ENCODE peak calls at places on chromosomes 4 and X, in six cellular contexts. Q is fibroblast of mammary gland, E is body of pancreas, V is uterus, J is upper lobe of left lung, X is heart right ventricle. T is an unnamed sample.

GRCh38 chr4:152957437-152958185 is 21.5 kb downstream of the FHDC1 start:
- DNase-seq in Q (no peak), E (peak), X (peak), V (peak), J (no peak), T (no peak)

GRCh38 chr4:8115916-8116315 is 42.7 kb downstream of the ABLIM2 start:
- DNase-seq in X (no peak), J (no peak), V (no peak), Q (no peak), E (no peak), T (no peak)

GRCh38 chr4:142883433-142883832 is 37.3 kb upstream of the INPP4B start:
- DNase-seq in J (no peak), X (no peak), V (no peak), E (no peak), Q (peak), T (no peak)

GRCh38 chr4:152102184-152103000 is 341.6 kb upstream of the GATB start:
- DNase-seq in J (no peak), X (no peak), E (no peak), Q (peak), V (no peak), T (no peak)

GRCh38 chr4:8472166-8472688 is 31.6 kb downstream of the TRMT44 start:
- DNase-seq in Q (no peak), X (no peak), V (no peak), J (no peak), E (no peak), T (no peak)

GRCh38 chrX:84046403-84046984 is 141.5 kb downstream of the RPS6KA6 start:
- DNase-seq in E (peak), J (no peak), X (no peak), Q (peak), V (no peak), T (peak)

GRCh38 chr4:141501931-141502330 is 134.5 kb upstream of the IL15 start:
- DNase-seq in Q (peak), X (no peak), E (no peak), J (no peak), V (no peak), T (peak)

GRCh38 chr4:72446353-72447055 is 122.5 kb downstream of the ADAMTS3 start:
- DNase-seq in V (no peak), Q (peak), E (no peak), X (no peak), J (no peak), T (peak)

GRCh38 chrX:107686792-107687191 is 58.5 kb downstream of the PRPS1 start:
- DNase-seq in Q (peak), E (no peak), X (no peak), V (no peak), J (no peak), T (peak)

GRCh38 chrX:48574270-48575266 is at the start of gene RBM3:
- DNase-seq in Q (peak), V (peak), J (peak), E (peak), X (peak), T (peak)
- TF ChIP-seq CTCF in Q (peak), V (peak), J (peak), E (no peak), X (peak), T (peak)

GRCh38 chr4:174828845-174829701 is at the start of gene GLRA3:
- DNase-seq in Q (peak), V (no peak), J (peak), X (no peak), E (peak), T (peak)

GRCh38 chr4:174826660-174827059 is 2.4 kb downstream of the GLRA3 start:
- DNase-seq in Q (no peak), E (no peak), X (no peak), V (no peak), J (no peak), T (no peak)
- TF ChIP-seq CTCF in Q (no peak), E (no peak), X (no peak), V (no peak), J (no peak), T (no peak)

DNA sequence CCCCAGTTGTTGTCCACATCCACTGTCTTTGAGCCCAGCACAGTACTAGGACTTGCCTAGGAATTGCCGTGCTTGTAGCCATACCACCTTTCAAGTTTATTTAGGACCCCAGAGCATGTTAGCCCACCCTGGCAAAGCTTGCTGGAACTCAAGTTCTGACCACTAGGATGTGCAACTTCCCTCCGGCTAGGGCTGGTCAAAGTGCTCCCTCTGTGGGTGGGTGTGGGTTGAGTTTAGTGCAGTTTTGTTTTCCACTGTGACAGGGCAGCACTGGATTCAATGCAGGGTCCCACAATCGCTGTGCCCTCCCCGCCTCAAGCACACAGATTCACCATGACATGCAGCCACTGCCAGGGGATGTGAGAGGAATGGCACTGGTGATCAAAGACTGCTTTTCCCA is 96.0 kb downstream of the RASGEF1B start:
- DNase-seq in J (no peak), Q (no peak), X (no peak), V (no peak), E (no peak), T (no peak)
- TF ChIP-seq CTCF in J (no peak), Q (peak), X (no peak), V (no peak), E (no peak), T (no peak)

GRCh38 chr4:5708829-5709680 is 696 bp upstream of the EVC2 start:
- DNase-seq in V (no peak), E (no peak), X (no peak), Q (no peak), J (peak), T (no peak)
- TF ChIP-seq CTCF in V (no peak), E (no peak), X (no peak), Q (no peak), J (no peak), T (no peak)

GRCh38 chr4:108181704-108182103 is 13.0 kb upstream of the LEF1 start:
- DNase-seq in Q (no peak), X (no peak), J (no peak), V (no peak), E (no peak), T (no peak)
- TF ChIP-seq CTCF in Q (no peak), X (no peak), J (no peak), V (no peak), E (no peak), T (no peak)

GRCh38 chrX:88397551-88397950 is 349.5 kb upstream of the CPXCR1 start:
- DNase-seq in V (no peak), X (no peak), Q (no peak), E (no peak), J (no peak), T (no peak)
- TF ChIP-seq CTCF in V (no peak), X (no peak), Q (no peak), E (no peak), J (no peak), T (no peak)

GRCh38 chrX:136210243-136210642 is 41.0 kb downstream of the MAP7D3 start:
- DNase-seq in Q (no peak), V (no peak), E (no peak), J (no peak), X (no peak), T (no peak)

GRCh38 chrX:136212557-136213111 is 38.6 kb downstream of the MAP7D3 start:
- DNase-seq in Q (no peak), V (no peak), E (no peak), J (no peak), X (no peak), T (no peak)

GRCh38 chrX:136210806-136211205 is 40.4 kb downstream of the MAP7D3 start:
- DNase-seq in V (no peak), Q (peak), E (no peak), J (no peak), X (peak), T (peak)

GRCh38 chrX:136209751-136210150 is 41.4 kb downstream of the MAP7D3 start:
- DNase-seq in X (no peak), E (no peak), J (no peak), V (no peak), Q (no peak), T (no peak)

DNA sequence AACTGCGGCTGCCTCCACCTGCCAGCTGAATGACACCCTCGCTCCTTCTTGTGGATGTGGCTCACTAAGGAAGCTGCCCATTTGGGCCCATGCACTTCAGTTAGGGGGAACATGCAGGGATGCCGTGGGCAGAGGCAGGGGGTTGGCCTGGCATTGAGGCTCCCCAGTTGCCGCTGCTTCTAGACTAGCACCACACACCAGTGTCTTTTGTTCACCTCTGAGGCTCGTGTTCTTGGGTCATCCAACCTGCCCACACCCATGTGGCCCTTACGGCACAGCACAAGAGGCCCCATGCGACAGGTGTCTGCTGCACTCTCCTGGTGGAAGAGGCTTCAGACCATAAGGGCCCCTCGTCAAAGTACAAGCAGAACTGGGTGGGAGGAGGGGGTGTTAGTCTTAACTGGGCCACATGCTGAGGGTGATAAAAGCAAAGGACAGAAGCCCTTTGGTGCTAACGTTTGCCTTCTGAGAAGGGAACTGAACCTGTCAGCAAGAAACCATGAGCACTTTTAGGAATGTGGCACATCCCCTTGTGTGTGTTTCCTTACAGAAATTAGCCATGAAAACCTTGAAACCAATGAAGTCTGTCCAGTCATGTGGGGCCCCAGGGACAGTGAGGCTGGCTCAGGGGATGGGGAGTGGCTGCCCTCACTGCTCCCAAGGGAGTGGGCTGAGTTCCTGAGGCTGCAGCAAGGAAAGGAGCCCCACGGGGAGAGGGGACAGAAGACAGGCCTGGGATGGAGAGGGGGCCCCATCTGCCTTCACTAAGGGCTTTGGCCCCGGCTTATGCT is 39.2 kb downstream of the MAP7D3 start:
- DNase-seq in E (no peak), X (no peak), V (no peak), Q (no peak), J (no peak), T (no peak)
- TF ChIP-seq CTCF in E (no peak), X (no peak), V (no peak), Q (no peak), J (no peak), T (no peak)

T was measured in fibroblast of pulmonary artery.